ENCODE peak calls at places on chromosomes 13 and 19, in nine cellular contexts. A is stomach, Y is IMR-90, Z is heart left ventricle, C is transverse colon, E is thyroid gland, H is body of pancreas, O is erythroblast, I is sigmoid colon. J is an unnamed sample.

GRCh38 chr13:96650301-96650886 is 343.9 kb downstream of the OXGR1 start:
- DNase-seq in A (no peak), Y (no peak), Z (no peak), C (no peak), E (no peak), H (no peak), O (no peak), I (no peak), J (no peak)

GRCh38 chr19:16449330-16449961 is 22.3 kb downstream of the EPS15L1 start:
- DNase-seq in A (no peak), Y (peak; percentile 19), Z (no peak), C (no peak), E (no peak), H (no peak), O (peak; percentile 53), I (no peak), J (no peak)

GRCh38 chr13:112651306-112651705 is 38.5 kb upstream of the ATP11A start:
- DNase-seq in A (no peak), Y (no peak), Z (no peak), C (no peak), E (no peak), H (no peak), O (peak; percentile 42), I (no peak), J (no peak)

GRCh38 chr19:41134616-41135015 is 20.4 kb downstream of the CYP2F1 start:
- DNase-seq in A (no peak), Y (no peak), Z (no peak), C (no peak), E (no peak), H (no peak), O (no peak), I (no peak), J (no peak)

GRCh38 chr19:10551698-10552301 is 8.1 kb downstream of the ATG4D start:
- DNase-seq in A (peak; percentile 32), Y (no peak), Z (no peak), C (peak; percentile 46), E (no peak), H (peak; percentile 50), O (peak; percentile 61), I (no peak), J (no peak)

GRCh38 chr13:99124695-99125334 is 75.8 kb upstream of the UBAC2 start:
- DNase-seq in A (no peak), Y (peak; percentile 45), Z (no peak), C (no peak), E (no peak), H (no peak), O (no peak), I (no peak), J (no peak)

GRCh38 chr19:57830071-57830602 is at the start of gene ZNF587B:
- DNase-seq in A (peak; percentile 51), Y (peak; percentile 74), Z (peak; percentile 79), C (peak; percentile 64), E (peak; percentile 85), H (peak; percentile 59), O (peak; percentile 72), I (peak; percentile 75), J (peak; percentile 42)

GRCh38 chr19:33438987-33439781 is 65.7 kb downstream of the CEBPG start:
- DNase-seq in A (no peak), Y (no peak), Z (peak; percentile 34), C (no peak), E (no peak), H (no peak), O (no peak), I (peak; percentile 55), J (no peak)

GRCh38 chr19:39438270-39438934 is 2.7 kb upstream of the RPS16 start:
- DNase-seq in A (no peak), Y (peak; percentile 67), Z (no peak), C (no peak), E (no peak), H (no peak), O (no peak), I (no peak), J (no peak)

GRCh38 chr19:38392707-38393308 is 4.3 kb downstream of the SPRED3 start:
- DNase-seq in A (peak; percentile 34), Y (peak; percentile 63), Z (no peak), C (no peak), E (no peak), H (no peak), O (peak; percentile 66), I (no peak), J (no peak)

GRCh38 chr19:51131780-51132680 is 7.3 kb downstream of the SIGLEC9 start:
- DNase-seq in A (peak; percentile 56), Y (peak; percentile 38), Z (no peak), C (peak; percentile 31), E (peak; percentile 23), H (no peak), O (peak; percentile 26), I (peak; percentile 70), J (no peak)

GRCh38 chr19:14383898-14384669 is 2.8 kb downstream of the ADGRE5 start:
- DNase-seq in A (no peak), Y (peak; percentile 55), Z (no peak), C (peak; percentile 60), E (no peak), H (no peak), O (peak; percentile 75), I (peak; percentile 84), J (peak; percentile 72)

GRCh38 chr19:45468803-45469131 is 971 bp downstream of the FOSB start:
- DNase-seq in A (peak; percentile 41), Y (no peak), Z (no peak), C (no peak), E (no peak), H (no peak), O (peak; percentile 84), I (no peak), J (no peak)

GRCh38 chr19:45467456-45468158 is at the start of gene FOSB:
- DNase-seq in A (peak; percentile 97), Y (peak; percentile 92), Z (peak; percentile 97), C (peak; percentile 94), E (peak; percentile 93), H (peak; percentile 96), O (peak; percentile 98), I (peak; percentile 98), J (peak; percentile 98)

GRCh38 chr19:45467115-45467455 is 711 bp upstream of the FOSB start:
- DNase-seq in A (no peak), Y (no peak), Z (no peak), C (no peak), E (no peak), H (no peak), O (peak; percentile 68), I (no peak), J (no peak)

GRCh38 chr19:45469132-45469834 is 1.5 kb downstream of the FOSB start:
- DNase-seq in A (peak; percentile 95), Y (peak; percentile 92), Z (peak; percentile 97), C (peak; percentile 95), E (peak; percentile 95), H (peak; percentile 94), O (peak; percentile 96), I (peak; percentile 97), J (peak; percentile 98)

DNA sequence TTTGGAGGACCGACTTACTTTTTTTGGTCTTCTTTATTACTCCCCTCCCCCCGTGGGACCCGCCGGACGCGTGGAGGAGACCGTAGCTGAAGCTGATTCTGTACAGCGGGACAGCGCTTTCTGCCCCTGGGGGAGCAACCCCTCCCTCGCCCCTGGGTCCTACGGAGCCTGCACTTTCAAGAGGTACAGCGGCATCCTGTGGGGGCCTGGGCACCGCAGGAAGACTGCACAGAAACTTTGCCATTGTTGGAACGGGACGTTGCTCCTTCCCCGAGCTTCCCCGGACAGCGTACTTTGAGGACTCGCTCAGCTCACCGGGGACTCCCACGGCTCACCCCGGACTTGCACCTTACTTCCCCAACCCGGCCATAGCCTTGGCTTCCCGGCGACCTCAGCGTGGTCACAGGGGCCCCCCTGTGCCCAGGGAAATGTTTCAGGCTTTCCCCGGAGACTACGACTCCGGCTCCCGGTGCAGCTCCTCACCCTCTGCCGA is 409 bp downstream of the FOSB start:
- DNase-seq in A (peak; percentile 35), Y (no peak), Z (no peak), C (peak; percentile 48), E (peak; percentile 41), H (peak; percentile 55), O (peak; percentile 81), I (peak; percentile 81), J (no peak)
- TF ChIP-seq POLR2A in A (no peak), Y (no peak), Z (no peak), C (no peak), E (no peak), H (no peak), O (peak; percentile 72), I (no peak), J (no peak)

GRCh38 chr13:113971471-113972231 is 2.2 kb downstream of the C13orf46 start:
- DNase-seq in A (no peak), Y (no peak), Z (peak; percentile 60), C (no peak), E (peak; percentile 4), H (no peak), O (no peak), I (peak; percentile 61), J (peak; percentile 79)
- TF ChIP-seq POLR2A in A (no peak), Y (no peak), Z (no peak), C (no peak), E (no peak), H (no peak), O (no peak), I (no peak), J (no peak)

DNA sequence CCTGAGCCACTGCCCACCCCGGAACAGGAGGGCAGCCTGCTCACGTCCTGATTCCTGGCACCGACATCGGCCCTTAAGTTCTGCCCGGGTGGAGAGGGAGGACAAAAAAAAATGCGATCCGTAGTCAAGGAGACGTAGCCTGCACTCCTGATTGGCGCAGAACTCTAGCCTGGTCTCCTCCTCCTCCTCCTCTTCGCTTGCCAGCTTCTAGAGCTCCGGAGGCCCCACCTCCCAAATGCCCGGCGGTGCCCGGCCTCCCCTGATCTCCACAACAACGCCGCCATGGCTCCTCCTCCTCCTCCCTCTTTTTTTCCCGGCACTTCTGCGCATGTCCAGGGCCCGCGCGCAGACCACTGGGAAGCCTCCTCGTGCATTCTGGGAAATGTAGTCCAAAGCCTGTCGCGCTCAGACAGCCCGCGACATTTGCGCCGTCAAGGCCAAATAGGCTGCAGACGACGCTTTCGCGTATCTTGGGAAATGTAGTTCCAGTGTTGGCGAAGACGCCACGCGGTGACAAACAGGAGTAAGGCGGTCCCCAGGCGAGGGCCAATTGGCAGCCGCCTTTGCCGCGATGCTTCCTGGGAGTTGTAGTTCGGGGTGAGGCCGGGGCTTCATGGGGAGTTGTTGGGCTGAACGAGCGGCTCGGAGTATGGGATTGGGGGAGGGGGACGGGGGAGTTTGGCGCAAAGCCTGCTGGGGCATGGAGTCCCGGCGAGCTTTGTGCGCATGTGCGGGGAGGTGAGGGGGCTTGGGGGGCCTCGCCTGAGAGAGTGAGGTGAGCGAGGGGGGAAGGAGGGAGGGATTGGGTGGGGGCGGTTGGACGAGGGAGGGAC is at the start of gene ZNF444:
- DNase-seq in A (peak; percentile 99), Y (peak; percentile 99), Z (peak; percentile 99), C (peak; percentile 100), E (peak; percentile 99), H (peak; percentile 99), O (peak; percentile 98), I (peak; percentile 100), J (peak; percentile 96)
- TF ChIP-seq POLR2A in A (no peak), Y (peak; percentile 63), Z (no peak), C (peak; percentile 27), E (no peak), H (peak; percentile 81), O (peak; percentile 61), I (peak; percentile 41), J (no peak)

DNA sequence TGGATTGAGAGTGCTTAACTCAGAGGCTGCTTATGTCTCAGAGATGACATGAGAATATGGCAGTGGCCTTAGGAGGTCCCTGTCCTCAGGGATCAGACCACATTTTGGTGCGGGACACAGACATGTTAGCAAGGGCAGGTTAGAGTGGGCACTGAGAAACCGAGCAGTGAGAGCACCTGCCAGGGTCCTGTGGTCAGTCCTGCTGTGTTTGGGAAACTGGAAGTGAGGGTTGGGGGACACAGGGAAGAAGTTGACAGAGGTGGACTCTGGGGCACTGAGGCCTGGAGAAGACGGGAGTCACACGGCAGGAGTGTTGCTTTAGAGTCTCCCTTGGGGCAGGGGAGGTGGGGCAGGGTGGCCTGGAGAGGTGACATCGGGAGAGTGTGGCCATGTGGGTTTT is 7.4 kb downstream of the IGFLR1 start:
- DNase-seq in A (no peak), Y (no peak), Z (no peak), C (no peak), E (no peak), H (no peak), O (no peak), I (no peak), J (no peak)
- TF ChIP-seq POLR2A in A (no peak), Y (no peak), Z (no peak), C (no peak), E (no peak), H (no peak), O (no peak), I (no peak), J (no peak)